ENCODE peak calls at places on chromosome 4, in eight cellular contexts. W is pons, B is AG04449, K is astrocyte of the spinal cord, U is H9, D is Right ventricle myocardium inferior, Q is NCI-H2029 treated with DMSO at 0.1 percent for 48 hours, J is left ventricle myocardium superior. H is an unnamed sample.

GRCh38 chr4:153466637-153467153 is 535 bp downstream of the TMEM131L start:
- DNase-seq in W (no peak), B (no peak), K (no peak), U (no peak), D (no peak), Q (no peak), J (no peak), H (peak)

GRCh38 chr4:5510506-5510905 is 197.9 kb downstream of the EVC2 start:
- DNase-seq in W (no peak), B (peak), K (no peak), U (no peak), D (no peak), Q (no peak), J (no peak), H (no peak)

GRCh38 chr4:24800273-24800880 is 5.0 kb downstream of the SOD3 start:
- DNase-seq in W (no peak), B (no peak), K (no peak), U (no peak), D (no peak), Q (no peak), J (peak), H (no peak)

GRCh38 chr4:152590179-152591031 is 54.5 kb upstream of the FBXW7 start:
- DNase-seq in W (no peak), B (peak), K (peak), U (no peak), D (no peak), Q (peak), J (no peak), H (no peak)

GRCh38 chr4:153541426-153542096 is 75.4 kb downstream of the TMEM131L start:
- DNase-seq in W (no peak), B (peak), K (peak), U (no peak), D (no peak), Q (no peak), J (no peak), H (peak)

GRCh38 chr4:177008071-177008835 is 215.5 kb upstream of the VEGFC start:
- DNase-seq in W (no peak), B (no peak), K (peak), U (no peak), D (no peak), Q (no peak), J (no peak), H (no peak)

GRCh38 chr4:81052119-81053068 is 21.9 kb downstream of the BMP3 start:
- DNase-seq in W (peak), B (peak), K (peak), U (peak), D (no peak), Q (no peak), J (peak), H (peak)

GRCh38 chr4:40515037-40515397 is 114.6 kb downstream of the RBM47 start:
- DNase-seq in W (no peak), B (no peak), K (no peak), U (no peak), D (no peak), Q (no peak), J (no peak), H (no peak)

GRCh38 chr4:166045457-166045856 is 172.4 kb downstream of the TLL1 start:
- DNase-seq in W (no peak), B (no peak), K (no peak), U (no peak), D (no peak), Q (no peak), J (no peak), H (peak)

GRCh38 chr4:186727977-186728519 is 4.4 kb upstream of the FAT1 start:
- DNase-seq in W (no peak), B (no peak), K (peak), U (peak), D (no peak), Q (no peak), J (no peak), H (no peak)

GRCh38 chr4:680565-680930 is 6.2 kb downstream of the MYL5 start:
- DNase-seq in W (no peak), B (no peak), K (no peak), U (peak), D (peak), Q (no peak), J (peak), H (no peak)

GRCh38 chr4:2083116-2083825 is 24.1 kb downstream of the NAT8L start:
- DNase-seq in W (no peak), B (no peak), K (no peak), U (no peak), D (peak), Q (no peak), J (no peak), H (no peak)

GRCh38 chr4:118969359-118969758 is 80.7 kb downstream of the SYNPO2 start:
- DNase-seq in W (peak), B (no peak), K (peak), U (no peak), D (peak), Q (peak), J (peak), H (no peak)

GRCh38 chr4:174681723-174682300 is 147.2 kb downstream of the GLRA3 start:
- DNase-seq in W (no peak), B (no peak), K (peak), U (no peak), D (no peak), Q (no peak), J (no peak), H (no peak)

GRCh38 chr4:37890501-37891220 is at the start of gene TBC1D1:
- DNase-seq in W (peak), B (no peak), K (no peak), U (peak), D (peak), Q (no peak), J (peak), H (peak)

GRCh38 chr4:20192754-20193521 is 58.8 kb upstream of the SLIT2 start:
- DNase-seq in W (no peak), B (no peak), K (peak), U (no peak), D (no peak), Q (no peak), J (no peak), H (no peak)

GRCh38 chr4:29908276-29908675 is 811.9 kb upstream of the PCDH7 start:
- DNase-seq in W (no peak), B (no peak), K (no peak), U (no peak), D (no peak), Q (no peak), J (no peak), H (no peak)

H was measured in stimulated activated naive CD4-positive, alpha-beta T cell treated with Interleukin-2 at 50 U/mL for 16 hours.